ENCODE peak calls at places on chromosome 4, in eight cellular contexts. W is hippocampal formation, X is dermis blood vessel endothelial cell, U is GM23248, G is AG04450, M is DMS79, E is progenitor cell of endocrine pancreas, P is pons. D is an unnamed sample.

GRCh38 chr4:108107729-108108382 is 60.9 kb downstream of the LEF1 start:
- DNase-seq in W (no peak), X (no peak), U (no peak), G (no peak), M (no peak), E (no peak), P (no peak), D (no peak)

GRCh38 chr4:64001229-64001898 is 407.9 kb downstream of the TECRL start:
- DNase-seq in W (no peak), X (no peak), U (no peak), G (no peak), M (no peak), E (no peak), P (no peak), D (no peak)

GRCh38 chr4:152166567-152166966 is 369.3 kb downstream of the FBXW7 start:
- DNase-seq in W (no peak), X (peak), U (peak), G (no peak), M (no peak), E (peak), P (no peak), D (peak)

GRCh38 chr4:72286185-72286584 is 254.4 kb downstream of the NPFFR2 start:
- DNase-seq in W (no peak), X (peak), U (peak), G (no peak), M (no peak), E (no peak), P (peak), D (no peak)

GRCh38 chr4:3375688-3376087 is 66.1 kb upstream of the HGFAC start:
- DNase-seq in W (no peak), X (peak), U (peak), G (peak), M (no peak), E (no peak), P (no peak), D (no peak)

GRCh38 chr4:15963001-15963451 is at the start of gene FGFBP2:
- DNase-seq in W (peak), X (peak), U (peak), G (no peak), M (no peak), E (no peak), P (no peak), D (peak)

GRCh38 chr4:41360911-41361830 is 104.4 kb downstream of the UCHL1 start:
- DNase-seq in W (peak), X (peak), U (peak), G (no peak), M (no peak), E (peak), P (no peak), D (peak)

GRCh38 chr4:163548481-163549243 is 54.2 kb downstream of the TMA16 start:
- DNase-seq in W (no peak), X (peak), U (peak), G (no peak), M (no peak), E (no peak), P (peak), D (no peak)

GRCh38 chr4:183140911-183141320 is 41.9 kb downstream of the WWC2 start:
- DNase-seq in W (no peak), X (peak), U (peak), G (no peak), M (no peak), E (no peak), P (no peak), D (no peak)

GRCh38 chr4:91111556-91111955 is 984.4 kb downstream of the CCSER1 start:
- DNase-seq in W (no peak), X (no peak), U (no peak), G (no peak), M (no peak), E (no peak), P (no peak), D (no peak)

GRCh38 chr4:149549911-149550310 is 265.7 kb downstream of the IQCM start:
- DNase-seq in W (peak), X (no peak), U (no peak), G (no peak), M (no peak), E (no peak), P (peak), D (peak)

GRCh38 chr4:28788929-28789490 is 1928.4 kb downstream of the STIM2 start:
- DNase-seq in W (no peak), X (no peak), U (peak), G (no peak), M (no peak), E (no peak), P (no peak), D (no peak)